ENCODE peak calls at places on chromosomes 4 and X, in five cellular contexts. One of them, this sample, is unnamed.
A peak's percentile ranks its signal among the peaks of the same experiment; 100 is the strongest.

GRCh38 chr4:78057135-78057599 is at the start of gene FRAS1:
- DNase-seq in neuronal stem cell: peak; percentile 69
- DNase-seq in LoVo: peak; percentile 20
- DNase-seq in central memory CD4-positive, alpha-beta T cell: no peak
- DNase-seq in brain microvascular endothelial cell: peak; percentile 14
- DNase-seq in this sample: no peak

GRCh38 chr4:102734591-102735385 is 26.0 kb downstream of the MANBA start:
- DNase-seq in neuronal stem cell: no peak
- DNase-seq in LoVo: no peak
- DNase-seq in central memory CD4-positive, alpha-beta T cell: no peak
- DNase-seq in brain microvascular endothelial cell: peak; percentile 37
- DNase-seq in this sample: peak; percentile 66

GRCh38 chrX:106902684-106903083 is 457 bp downstream of the RIPPLY1 start:
- DNase-seq in neuronal stem cell: no peak
- DNase-seq in LoVo: no peak
- DNase-seq in central memory CD4-positive, alpha-beta T cell: no peak
- DNase-seq in brain microvascular endothelial cell: no peak
- DNase-seq in this sample: no peak

GRCh38 chr4:1401409-1402020 is 4.7 kb downstream of the NKX1-1 start:
- DNase-seq in neuronal stem cell: no peak
- DNase-seq in LoVo: no peak
- DNase-seq in central memory CD4-positive, alpha-beta T cell: no peak
- DNase-seq in brain microvascular endothelial cell: no peak
- DNase-seq in this sample: no peak

GRCh38 chrX:9555354-9555753 is 90.5 kb downstream of the TBL1X start:
- DNase-seq in neuronal stem cell: no peak
- DNase-seq in LoVo: no peak
- DNase-seq in central memory CD4-positive, alpha-beta T cell: no peak
- DNase-seq in brain microvascular endothelial cell: no peak
- DNase-seq in this sample: no peak

GRCh38 chr4:68885545-68885944 is 66.1 kb downstream of the UGT2A3 start:
- DNase-seq in neuronal stem cell: no peak
- DNase-seq in LoVo: no peak
- DNase-seq in central memory CD4-positive, alpha-beta T cell: no peak
- DNase-seq in brain microvascular endothelial cell: no peak
- DNase-seq in this sample: no peak

GRCh38 chrX:86047174-86047991 is at the start of gene CHM:
- DNase-seq in neuronal stem cell: peak; percentile 50
- DNase-seq in LoVo: peak; percentile 69
- DNase-seq in central memory CD4-positive, alpha-beta T cell: peak; percentile 73
- DNase-seq in brain microvascular endothelial cell: peak; percentile 81
- DNase-seq in this sample: peak; percentile 81

GRCh38 chr4:55503164-55503563 is 43.5 kb downstream of the CLOCK start:
- DNase-seq in neuronal stem cell: no peak
- DNase-seq in LoVo: no peak
- DNase-seq in central memory CD4-positive, alpha-beta T cell: no peak
- DNase-seq in brain microvascular endothelial cell: peak; percentile 36
- DNase-seq in this sample: no peak

GRCh38 chr4:133711817-133712216 is 489.8 kb downstream of the PABPC4L start:
- DNase-seq in neuronal stem cell: no peak
- DNase-seq in LoVo: peak; percentile 11
- DNase-seq in central memory CD4-positive, alpha-beta T cell: no peak
- DNase-seq in brain microvascular endothelial cell: peak; percentile 2
- DNase-seq in this sample: no peak

GRCh38 chr4:149999485-150000074 is 78.7 kb upstream of the DCLK2 start:
- DNase-seq in neuronal stem cell: peak; percentile 15
- DNase-seq in LoVo: peak; percentile 26
- DNase-seq in central memory CD4-positive, alpha-beta T cell: no peak
- DNase-seq in brain microvascular endothelial cell: peak; percentile 68
- DNase-seq in this sample: peak; percentile 55

GRCh38 chr4:75122424-75123014 is 189.6 kb downstream of the PARM1 start:
- DNase-seq in neuronal stem cell: no peak
- DNase-seq in LoVo: no peak
- DNase-seq in central memory CD4-positive, alpha-beta T cell: no peak
- DNase-seq in brain microvascular endothelial cell: no peak
- DNase-seq in this sample: no peak

GRCh38 chrX:1657367-1658082 is 42.7 kb downstream of the ASMT start:
- DNase-seq in neuronal stem cell: no peak
- DNase-seq in LoVo: no peak
- DNase-seq in central memory CD4-positive, alpha-beta T cell: peak; percentile 36
- DNase-seq in brain microvascular endothelial cell: no peak
- DNase-seq in this sample: peak; percentile 73

GRCh38 chr4:1862055-1862911 is 6.3 kb upstream of the LETM1 start:
- DNase-seq in neuronal stem cell: no peak
- DNase-seq in LoVo: no peak
- DNase-seq in central memory CD4-positive, alpha-beta T cell: no peak
- DNase-seq in brain microvascular endothelial cell: no peak
- DNase-seq in this sample: no peak

GRCh38 chr4:184769285-184769825 is 35.5 kb upstream of the CENPU start:
- DNase-seq in neuronal stem cell: no peak
- DNase-seq in LoVo: no peak
- DNase-seq in central memory CD4-positive, alpha-beta T cell: no peak
- DNase-seq in brain microvascular endothelial cell: no peak
- DNase-seq in this sample: no peak

GRCh38 chrX:66015152-66015827 is 24.6 kb downstream of the VSIG4 start:
- DNase-seq in neuronal stem cell: no peak
- DNase-seq in LoVo: no peak
- DNase-seq in central memory CD4-positive, alpha-beta T cell: peak; percentile 14
- DNase-seq in brain microvascular endothelial cell: no peak
- DNase-seq in this sample: peak; percentile 79

GRCh38 chrX:31266172-31267076 is 194.6 kb upstream of the FTHL17 start:
- DNase-seq in neuronal stem cell: peak; percentile 30
- DNase-seq in LoVo: no peak
- DNase-seq in central memory CD4-positive, alpha-beta T cell: no peak
- DNase-seq in brain microvascular endothelial cell: no peak
- DNase-seq in this sample: peak; percentile 55

GRCh38 chr4:128228778-128229457 is 58.7 kb downstream of the PGRMC2 start:
- DNase-seq in neuronal stem cell: no peak
- DNase-seq in LoVo: no peak
- DNase-seq in central memory CD4-positive, alpha-beta T cell: no peak
- DNase-seq in brain microvascular endothelial cell: no peak
- DNase-seq in this sample: no peak

GRCh38 chr4:168612435-168613139 is 115.7 kb downstream of the PALLD start:
- DNase-seq in neuronal stem cell: no peak
- DNase-seq in LoVo: peak; percentile 33
- DNase-seq in central memory CD4-positive, alpha-beta T cell: no peak
- DNase-seq in brain microvascular endothelial cell: peak; percentile 57
- DNase-seq in this sample: no peak

GRCh38 chrX:117936162-117936561 is 180.4 kb downstream of the KLHL13 start:
- DNase-seq in neuronal stem cell: no peak
- DNase-seq in LoVo: no peak
- DNase-seq in central memory CD4-positive, alpha-beta T cell: no peak
- DNase-seq in brain microvascular endothelial cell: no peak
- DNase-seq in this sample: no peak

GRCh38 chr4:38935391-38936073 is 67.9 kb downstream of the FAM114A1 start:
- DNase-seq in neuronal stem cell: no peak
- DNase-seq in LoVo: no peak
- DNase-seq in central memory CD4-positive, alpha-beta T cell: no peak
- DNase-seq in brain microvascular endothelial cell: no peak
- DNase-seq in this sample: no peak

GRCh38 chr4:179695175-179695574 is 2252.9 kb upstream of the AGA start:
- DNase-seq in neuronal stem cell: no peak
- DNase-seq in LoVo: no peak
- DNase-seq in central memory CD4-positive, alpha-beta T cell: no peak
- DNase-seq in brain microvascular endothelial cell: peak; percentile 80
- DNase-seq in this sample: no peak

GRCh38 chr4:98793658-98794057 is 135.2 kb upstream of the TSPAN5 start:
- DNase-seq in neuronal stem cell: no peak
- DNase-seq in LoVo: no peak
- DNase-seq in central memory CD4-positive, alpha-beta T cell: no peak
- DNase-seq in brain microvascular endothelial cell: no peak
- DNase-seq in this sample: no peak

GRCh38 chr4:3461515-3462291 is 1.4 kb upstream of the DOK7 start:
- DNase-seq in neuronal stem cell: no peak
- DNase-seq in LoVo: peak; percentile 56
- DNase-seq in central memory CD4-positive, alpha-beta T cell: no peak
- DNase-seq in brain microvascular endothelial cell: no peak
- DNase-seq in this sample: no peak

GRCh38 chrX:10722804-10723364 is 102.5 kb upstream of the MID1 start:
- DNase-seq in neuronal stem cell: peak; percentile 39
- DNase-seq in LoVo: peak; percentile 19
- DNase-seq in central memory CD4-positive, alpha-beta T cell: peak; percentile 5
- DNase-seq in brain microvascular endothelial cell: peak; percentile 60
- DNase-seq in this sample: peak; percentile 41

GRCh38 chr4:19309365-19309764 is 942.3 kb upstream of the SLIT2 start:
- DNase-seq in neuronal stem cell: no peak
- DNase-seq in LoVo: no peak
- DNase-seq in central memory CD4-positive, alpha-beta T cell: no peak
- DNase-seq in brain microvascular endothelial cell: peak; percentile 49
- DNase-seq in this sample: no peak

GRCh38 chr4:56657818-56658217 is 23.3 kb downstream of the HOPX start:
- DNase-seq in neuronal stem cell: no peak
- DNase-seq in LoVo: no peak
- DNase-seq in central memory CD4-positive, alpha-beta T cell: no peak
- DNase-seq in brain microvascular endothelial cell: no peak
- DNase-seq in this sample: no peak